ENCODE peak calls at places on chromosomes 4 and X, in ten cellular contexts. B is heart left ventricle, Z is DND-41, H is psoas muscle, O is H9, T is stomach, Q is OCI-LY7, I is GM23338, W is neural progenitor cell, U is sigmoid colon. Y is an unnamed sample.

GRCh38 chr4:40511017-40511614 is 118.5 kb downstream of the RBM47 start:
- DNase-seq in B (no peak), Z (no peak), H (no peak), O (no peak), T (peak; percentile 85), Q (no peak), I (no peak), W (no peak), U (no peak), Y (no peak)

GRCh38 chrX:153954618-153955450 is 10.4 kb upstream of the RENBP start:
- DNase-seq in B (no peak), Z (no peak), H (no peak), O (no peak), T (no peak), Q (no peak), I (no peak), W (no peak), U (no peak), Y (no peak)

GRCh38 chrX:39445336-39445735 is 644.1 kb downstream of the MID1IP1 start:
- DNase-seq in B (no peak), Z (peak; percentile 22), H (no peak), O (peak; percentile 63), T (peak; percentile 40), Q (peak; percentile 11), I (peak; percentile 44), W (peak; percentile 48), U (no peak), Y (no peak)

GRCh38 chr4:164485169-164485568 is 268.8 kb upstream of the SMIM31 start:
- DNase-seq in B (no peak), Z (no peak), H (no peak), O (no peak), T (no peak), Q (no peak), I (no peak), W (no peak), U (no peak), Y (no peak)

GRCh38 chr4:477686-478085 is 21.3 kb downstream of the ZNF721 start:
- DNase-seq in B (no peak), Z (no peak), H (no peak), O (no peak), T (no peak), Q (no peak), I (no peak), W (no peak), U (no peak), Y (no peak)

GRCh38 chrX:124378643-124379042 is 32.3 kb downstream of the SH2D1A start:
- DNase-seq in B (no peak), Z (no peak), H (no peak), O (no peak), T (no peak), Q (no peak), I (no peak), W (no peak), U (no peak), Y (no peak)

GRCh38 chrX:150774798-150775568 is 81.8 kb downstream of the MTMR1 start:
- DNase-seq in B (no peak), Z (no peak), H (no peak), O (no peak), T (no peak), Q (no peak), I (no peak), W (no peak), U (no peak), Y (no peak)

GRCh38 chrX:41558531-41558930 is 111.4 kb downstream of the NYX start:
- DNase-seq in B (no peak), Z (no peak), H (no peak), O (no peak), T (no peak), Q (peak; percentile 41), I (peak; percentile 33), W (peak; percentile 13), U (no peak), Y (no peak)

GRCh38 chr4:113673450-113673849 is 88.1 kb downstream of the CAMK2D start:
- DNase-seq in B (no peak), Z (peak; percentile 7), H (no peak), O (peak; percentile 47), T (no peak), Q (peak; percentile 50), I (peak; percentile 42), W (peak; percentile 11), U (no peak), Y (no peak)

GRCh38 chr4:133865606-133866327 is 335.8 kb downstream of the PABPC4L start:
- DNase-seq in B (no peak), Z (no peak), H (no peak), O (no peak), T (no peak), Q (no peak), I (peak; percentile 6), W (peak; percentile 30), U (no peak), Y (no peak)

GRCh38 chr4:48683784-48684666 is 96.1 kb downstream of the FRYL start:
- DNase-seq in B (no peak), Z (no peak), H (no peak), O (no peak), T (no peak), Q (peak; percentile 34), I (no peak), W (no peak), U (no peak), Y (no peak)

GRCh38 chr4:96260071-96260682 is 420.3 kb downstream of the PDHA2 start:
- DNase-seq in B (no peak), Z (no peak), H (no peak), O (peak; percentile 38), T (no peak), Q (no peak), I (peak; percentile 40), W (peak; percentile 37), U (no peak), Y (no peak)

GRCh38 chrX:119516157-119516702 is 48.0 kb downstream of the SLC25A5 start:
- DNase-seq in B (peak; percentile 16), Z (peak; percentile 51), H (no peak), O (peak; percentile 49), T (no peak), Q (peak; percentile 83), I (peak; percentile 79), W (peak; percentile 74), U (no peak), Y (no peak)

GRCh38 chr4:100295792-100296191 is 105.5 kb upstream of the DDIT4L start:
- DNase-seq in B (no peak), Z (no peak), H (no peak), O (no peak), T (no peak), Q (no peak), I (no peak), W (no peak), U (no peak), Y (no peak)

GRCh38 chr4:109574443-109574850 is 14.4 kb downstream of the MCUB start:
- DNase-seq in B (no peak), Z (no peak), H (no peak), O (no peak), T (no peak), Q (peak; percentile 29), I (peak; percentile 28), W (no peak), U (no peak), Y (no peak)

GRCh38 chrX:151896734-151897474 is 15.8 kb upstream of the MAGEA4 start:
- DNase-seq in B (no peak), Z (no peak), H (no peak), O (no peak), T (no peak), Q (no peak), I (no peak), W (no peak), U (no peak), Y (no peak)

DNA sequence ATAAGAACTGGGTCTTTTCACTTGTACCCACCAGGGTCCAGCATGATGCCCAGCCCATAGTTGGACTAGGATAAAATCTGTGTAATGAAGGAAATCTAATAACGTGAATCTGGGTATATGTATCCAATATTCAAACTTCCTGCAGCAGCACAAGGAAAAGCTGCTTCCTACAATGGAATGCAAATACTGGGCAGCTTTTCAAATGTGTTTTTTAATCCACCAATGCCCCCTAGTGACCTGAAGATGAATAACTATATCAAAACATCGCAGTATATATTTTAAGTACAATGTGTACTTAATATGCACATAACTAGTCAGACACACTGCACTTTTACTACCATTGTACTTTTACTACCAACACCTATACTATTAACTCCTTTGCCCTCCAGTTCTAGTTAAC is 5.3 kb downstream of the APOO start:
- DNase-seq in B (no peak), Z (no peak), H (no peak), O (no peak), T (no peak), Q (peak; percentile 50), I (peak; percentile 58), W (peak; percentile 69), U (no peak), Y (no peak)
- H3K4me1 ChIP-seq in B (peaks cover 54% of the 10 kb centered on the region), Z (peaks cover 12% of the 10 kb centered on the region), H (peaks cover 19% of the 10 kb centered on the region), O (peaks cover 3% of the 10 kb centered on the region), T (peaks cover 4% of the 10 kb centered on the region), Q (peaks cover 24% of the 10 kb centered on the region), I (peaks cover 28% of the 10 kb centered on the region), W (peaks cover 25% of the 10 kb centered on the region), U (peaks cover 7% of the 10 kb centered on the region), Y (peaks cover 15% of the 10 kb centered on the region)

DNA sequence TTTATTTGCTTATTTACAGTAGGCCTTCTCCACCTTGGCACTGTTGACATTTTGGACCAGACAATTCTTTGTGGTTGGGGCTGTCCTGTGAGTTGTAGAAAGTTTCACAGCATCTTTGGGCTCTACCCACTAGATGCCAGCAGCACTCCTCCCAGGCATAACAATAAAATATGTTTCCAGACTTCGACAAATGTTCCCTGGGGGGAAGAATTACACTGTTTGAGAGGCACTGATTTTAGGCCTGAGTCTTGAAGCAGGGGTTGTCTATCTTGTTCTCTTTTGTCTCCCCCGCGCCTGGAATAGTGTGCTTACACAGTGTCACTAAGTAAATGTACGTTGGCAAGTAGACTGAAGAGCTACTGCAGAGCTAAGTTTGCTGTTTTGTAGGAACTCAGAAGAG is 254.4 kb upstream of the BOD1L1 start:
- DNase-seq in B (no peak), Z (no peak), H (no peak), O (no peak), T (no peak), Q (no peak), I (no peak), W (no peak), U (no peak), Y (no peak)
- TF ChIP-seq CTCF in B (no peak), Z (no peak), H (no peak), O (no peak), T (no peak), Q (no peak), I (no peak), W (no peak), U (no peak), Y (no peak)

GRCh38 chrX:77447339-77448149 is at the start of gene FGF16:
- DNase-seq in B (no peak), Z (no peak), H (peak; percentile 20), O (peak; percentile 37), T (no peak), Q (no peak), I (peak; percentile 34), W (peak; percentile 48), U (no peak), Y (no peak)
- H3K27ac ChIP-seq in B (no peak within 1 kb of the TSS), Z (no peak within 1 kb of the TSS), H (peak within 1 kb of the TSS; percentile 1), O (no peak within 1 kb of the TSS), T (no peak within 1 kb of the TSS), Q (no peak within 1 kb of the TSS), I (peak within 1 kb of the TSS; percentile 39), W (no peak within 1 kb of the TSS), U (no peak within 1 kb of the TSS), Y (no peak within 1 kb of the TSS)

DNA sequence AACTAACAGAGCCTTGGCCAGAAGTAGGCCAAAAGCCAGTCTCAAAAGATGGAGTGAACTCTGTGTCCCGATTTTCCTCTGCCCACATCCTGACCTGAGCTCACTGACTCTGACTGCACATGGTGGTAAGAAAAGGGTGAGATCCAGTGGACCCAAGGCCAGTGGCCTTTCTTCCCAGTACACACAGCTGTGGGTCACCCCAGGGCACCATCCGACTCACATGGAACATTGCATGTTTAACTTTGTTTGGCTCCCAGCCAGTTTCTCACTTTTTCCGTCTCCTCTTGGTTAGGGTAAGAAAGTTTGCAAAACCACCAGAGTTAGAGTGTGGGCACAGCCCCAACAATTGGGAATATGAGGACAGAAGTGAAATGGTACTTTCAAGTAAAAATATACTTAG is 69.8 kb downstream of the GAB1 start:
- DNase-seq in B (peak; percentile 69), Z (no peak), H (peak; percentile 54), O (no peak), T (peak; percentile 67), Q (no peak), I (no peak), W (no peak), U (peak; percentile 89), Y (peak; percentile 57)
- H3K4me1 ChIP-seq in B (peaks cover 100% of the 10 kb centered on the region), Z (no peaks in the 10 kb centered on the region), H (peaks cover 96% of the 10 kb centered on the region), O (no peaks in the 10 kb centered on the region), T (peaks cover 18% of the 10 kb centered on the region), Q (peaks cover 99% of the 10 kb centered on the region), I (peaks cover 15% of the 10 kb centered on the region), W (peaks cover 9% of the 10 kb centered on the region), U (peaks cover 81% of the 10 kb centered on the region), Y (peaks cover 13% of the 10 kb centered on the region)